ENCODE peak calls at places on chromosomes 3 and 15, in six cellular contexts. Z, C, A, N, T and P are unnamed samples.

GRCh38 chr15:90375071-90375470 is 13.0 kb upstream of the IQGAP1 start:
- DNase-seq in Z (no peak), C (no peak), A (no peak), N (no peak), T (no peak), P (no peak)

GRCh38 chr3:31234143-31234542 is 298.6 kb upstream of the STT3B start:
- DNase-seq in Z (no peak), C (no peak), A (no peak), N (no peak), T (no peak), P (no peak)

GRCh38 chr3:94862703-94863102 is 799.8 kb downstream of the NSUN3 start:
- DNase-seq in Z (peak), C (no peak), A (peak), N (no peak), T (no peak), P (peak)

GRCh38 chr15:67164811-67165652 is 89.4 kb downstream of the AAGAB start:
- DNase-seq in Z (peak), C (peak), A (no peak), N (no peak), T (no peak), P (no peak)

GRCh38 chr3:12471228-12471627 is 13.1 kb upstream of the TSEN2 start:
- DNase-seq in Z (no peak), C (peak), A (no peak), N (peak), T (peak), P (peak)

GRCh38 chr3:159804726-159805410 is 183.8 kb upstream of the IL12A start:
- DNase-seq in Z (peak), C (no peak), A (peak), N (no peak), T (peak), P (peak)

GRCh38 chr15:65902373-65902772 is 33.1 kb downstream of the RAB11A start:
- DNase-seq in Z (no peak), C (no peak), A (no peak), N (no peak), T (peak), P (no peak)

GRCh38 chr3:47070770-47071169 is 91.3 kb downstream of the NBEAL2 start:
- DNase-seq in Z (no peak), C (no peak), A (no peak), N (no peak), T (no peak), P (no peak)

GRCh38 chr15:74422723-74423442 is 10.9 kb downstream of the SEMA7A start:
- DNase-seq in Z (peak), C (no peak), A (peak), N (no peak), T (peak), P (peak)

GRCh38 chr15:79041598-79042175 is 48.9 kb downstream of the RASGRF1 start:
- DNase-seq in Z (no peak), C (no peak), A (no peak), N (no peak), T (no peak), P (no peak)

GRCh38 chr3:21752749-21753347 is 1.8 kb upstream of the ZNF385D start:
- DNase-seq in Z (peak), C (no peak), A (peak), N (no peak), T (no peak), P (no peak)

GRCh38 chr3:65666426-65667091 is 372.2 kb downstream of the MAGI1 start:
- DNase-seq in Z (peak), C (no peak), A (peak), N (no peak), T (no peak), P (no peak)

GRCh38 chr15:67080118-67080899 is 14.9 kb downstream of the SMAD3 start:
- DNase-seq in Z (peak), C (no peak), A (peak), N (no peak), T (no peak), P (no peak)

GRCh38 chr3:129824926-129825541 is 68.5 kb downstream of the TMCC1 start:
- DNase-seq in Z (peak), C (peak), A (peak), N (peak), T (peak), P (peak)

GRCh38 chr3:18223591-18224338 is 201.4 kb downstream of the SATB1 start:
- DNase-seq in Z (no peak), C (no peak), A (no peak), N (no peak), T (no peak), P (no peak)

GRCh38 chr15:42080585-42081462 is 13.5 kb downstream of the PLA2G4D start:
- DNase-seq in Z (peak), C (no peak), A (peak), N (no peak), T (no peak), P (no peak)

GRCh38 chr3:109339186-109339585 is 1.8 kb upstream of the DPPA4 start:
- DNase-seq in Z (no peak), C (no peak), A (no peak), N (no peak), T (no peak), P (no peak)

GRCh38 chr15:98649621-98649995 is 1.3 kb downstream of the IGF1R start:
- DNase-seq in Z (no peak), C (peak), A (peak), N (peak), T (no peak), P (no peak)

GRCh38 chr3:6861331-6861988 is 545 bp downstream of the GRM7 start:
- DNase-seq in Z (peak), C (no peak), A (no peak), N (no peak), T (no peak), P (no peak)

GRCh38 chr15:58038426-58039106 is 26.9 kb downstream of the ALDH1A2 start:
- DNase-seq in Z (peak), C (no peak), A (peak), N (no peak), T (no peak), P (no peak)

GRCh38 chr3:44280631-44281030 is 38.9 kb downstream of the TOPAZ1 start:
- DNase-seq in Z (no peak), C (no peak), A (no peak), N (no peak), T (no peak), P (no peak)

GRCh38 chr15:95799286-95800187 is 531.0 kb upstream of the NR2F2 start:
- DNase-seq in Z (peak), C (no peak), A (peak), N (no peak), T (peak), P (peak)

GRCh38 chr15:72184165-72184811 is 13.3 kb downstream of the GRAMD2A start:
- DNase-seq in Z (peak), C (peak), A (peak), N (no peak), T (peak), P (no peak)

GRCh38 chr3:120678331-120678845 is 3.7 kb downstream of the HGD start:
- DNase-seq in Z (peak), C (no peak), A (peak), N (no peak), T (peak), P (no peak)

GRCh38 chr3:146705205-146705604 is 100.1 kb upstream of the PLSCR5 start:
- DNase-seq in Z (no peak), C (no peak), A (no peak), N (no peak), T (no peak), P (no peak)

GRCh38 chr3:121545049-121545563 is 682 bp downstream of the POLQ start:
- DNase-seq in Z (peak), C (no peak), A (peak), N (no peak), T (no peak), P (no peak)

GRCh38 chr3:189455796-189456195 is 175.4 kb upstream of the TP63 start:
- DNase-seq in Z (no peak), C (no peak), A (no peak), N (no peak), T (no peak), P (no peak)

GRCh38 chr15:49875392-49875791 is 243.6 kb downstream of the ATP8B4 start:
- DNase-seq in Z (no peak), C (no peak), A (no peak), N (no peak), T (no peak), P (no peak)